ENCODE peak calls at places on chromosomes 6 and 20, in ten cellular contexts. M is WTC11, V is H9, K is Panc1, D is GM10248, P is brain microvascular endothelial cell, J is progenitor cell of endocrine pancreas, L is breast epithelium, A is fibroblast of lung, C is mesothelial cell of epicardium. N is an unnamed sample.

GRCh38 chr20:13142143-13142542 is 78.9 kb upstream of the ISM1 start:
- DNase-seq in M (no peak), V (no peak), K (no peak), D (no peak), P (no peak), J (no peak), L (no peak), A (no peak), C (no peak), N (no peak)

GRCh38 chr6:91653324-91653723 is 1066.5 kb upstream of the MAP3K7 start:
- DNase-seq in M (no peak), V (no peak), K (no peak), D (no peak), P (no peak), J (no peak), L (no peak), A (no peak), C (no peak), N (no peak)

GRCh38 chr20:62728028-62728780 is 19.6 kb downstream of the NTSR1 start:
- DNase-seq in M (no peak), V (no peak), K (no peak), D (no peak), P (no peak), J (no peak), L (no peak), A (no peak), C (no peak), N (no peak)

GRCh38 chr6:136014454-136015421 is 163.2 kb downstream of the PDE7B start:
- DNase-seq in M (no peak), V (no peak), K (no peak), D (no peak), P (peak; percentile 100), J (no peak), L (no peak), A (peak; percentile 100), C (no peak), N (no peak)

GRCh38 chr6:90008189-90008907 is 114.1 kb downstream of the GJA10 start:
- DNase-seq in M (no peak), V (no peak), K (no peak), D (no peak), P (no peak), J (no peak), L (no peak), A (no peak), C (no peak), N (no peak)

GRCh38 chr6:168274046-168274952 is 45.3 kb downstream of the DACT2 start:
- DNase-seq in M (no peak), V (peak; percentile 48), K (no peak), D (no peak), P (no peak), J (peak; percentile 55), L (no peak), A (no peak), C (no peak), N (no peak)

GRCh38 chr6:33211666-33212422 is 3.5 kb downstream of the RING1 start:
- DNase-seq in M (peak; percentile 69), V (peak; percentile 82), K (no peak), D (no peak), P (no peak), J (no peak), L (no peak), A (no peak), C (no peak), N (no peak)

GRCh38 chr6:85726206-85726605 is 83.5 kb upstream of the SYNCRIP start:
- DNase-seq in M (no peak), V (no peak), K (no peak), D (no peak), P (no peak), J (no peak), L (no peak), A (peak; percentile 7), C (no peak), N (no peak)

GRCh38 chr20:41058674-41059008 is 30.0 kb downstream of the TOP1 start:
- DNase-seq in M (no peak), V (no peak), K (no peak), D (no peak), P (no peak), J (no peak), L (no peak), A (no peak), C (no peak), N (no peak)

GRCh38 chr6:109081026-109081425 is 13.6 kb downstream of the SESN1 start:
- DNase-seq in M (no peak), V (no peak), K (no peak), D (no peak), P (no peak), J (no peak), L (no peak), A (no peak), C (no peak), N (no peak)

GRCh38 chr6:111462770-111463391 is 20.1 kb downstream of the REV3L start:
- DNase-seq in M (no peak), V (no peak), K (peak; percentile 66), D (no peak), P (no peak), J (no peak), L (no peak), A (peak; percentile 65), C (no peak), N (no peak)

GRCh38 chr6:34618430-34619182 is 62.5 kb upstream of the SPDEF start:
- DNase-seq in M (no peak), V (no peak), K (no peak), D (no peak), P (no peak), J (no peak), L (no peak), A (no peak), C (no peak), N (no peak)

GRCh38 chr6:28553986-28554881 is 28.6 kb downstream of the GPX5 start:
- DNase-seq in M (no peak), V (no peak), K (no peak), D (no peak), P (no peak), J (no peak), L (no peak), A (peak; percentile 3), C (no peak), N (no peak)

DNA sequence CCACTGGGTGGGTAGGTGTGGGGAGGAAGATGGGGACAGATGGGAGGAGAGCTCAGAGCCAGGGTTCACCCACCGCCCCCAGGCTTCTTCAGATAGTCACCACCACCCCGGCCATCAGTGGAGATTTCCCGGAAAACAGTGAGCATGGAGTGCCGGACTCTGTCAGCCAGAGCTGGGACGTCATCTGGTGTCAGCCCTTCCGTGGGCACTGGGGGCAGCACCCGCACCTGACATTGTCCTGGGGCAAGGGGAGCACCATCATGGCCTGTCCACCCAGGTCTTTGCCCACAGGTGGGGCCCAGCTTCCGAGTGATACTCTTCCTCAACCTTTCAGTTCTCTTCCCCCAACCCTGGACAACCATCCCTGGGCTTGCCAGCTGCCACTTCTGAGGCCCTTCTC is 4.8 kb downstream of the EGFL8 start:
- DNase-seq in M (no peak), V (no peak), K (no peak), D (no peak), P (no peak), J (no peak), L (no peak), A (no peak), C (no peak), N (no peak)
- TF ChIP-seq CTCF in M (no peak), V (peak; percentile 18), K (no peak), D (no peak), P (peak; percentile 4), J (peak; percentile 7), L (no peak), A (no peak), C (no peak), N (no peak)

DNA sequence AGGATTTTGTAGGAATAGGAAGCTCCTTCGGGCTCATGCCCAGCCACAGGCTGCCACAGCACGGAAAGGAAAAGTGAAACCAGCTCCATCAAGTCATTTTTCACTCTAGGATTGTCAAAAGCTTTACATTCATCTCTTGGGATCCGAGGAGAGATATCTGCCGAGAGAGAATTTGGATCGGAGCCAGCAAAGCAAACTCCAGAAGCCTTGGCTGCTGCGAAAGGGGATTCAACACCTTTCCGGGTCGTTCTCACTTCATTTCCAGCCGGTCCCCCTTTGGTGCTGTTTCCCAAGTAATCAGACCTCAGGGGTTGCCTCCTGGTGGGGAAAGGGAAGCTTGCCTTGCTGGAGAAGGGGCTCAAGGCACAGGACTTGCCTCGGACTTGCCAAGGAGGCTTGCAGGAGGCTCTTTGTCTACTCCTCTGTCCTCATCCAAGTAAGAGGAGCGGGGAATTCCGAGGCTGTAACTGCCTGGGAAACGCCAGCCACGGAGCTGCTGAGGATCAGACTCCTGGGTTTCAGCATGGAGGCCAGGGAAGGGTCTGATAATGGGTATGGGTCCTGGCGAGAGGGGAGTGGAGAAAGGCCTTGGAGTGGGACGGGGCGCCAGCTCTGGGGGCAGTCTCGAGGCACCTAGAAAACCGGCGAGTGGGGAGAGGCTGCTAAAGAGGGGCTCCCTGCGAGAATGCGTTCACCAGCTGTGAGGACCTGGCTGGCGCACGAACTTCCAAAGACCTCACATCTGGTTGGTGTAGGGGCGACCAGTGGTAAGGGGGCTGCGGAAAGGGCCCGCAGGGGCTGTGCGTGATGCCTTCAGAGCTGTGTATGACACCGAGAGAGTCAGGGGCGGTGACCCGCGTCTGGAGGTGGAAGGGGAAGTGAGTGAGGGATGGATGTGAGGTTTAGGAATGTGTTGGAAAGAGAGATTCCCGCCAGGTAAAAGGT is 702 bp downstream of the ETV7 start:
- DNase-seq in M (peak; percentile 43), V (peak; percentile 66), K (peak; percentile 7), D (peak; percentile 49), P (peak; percentile 56), J (no peak), L (peak; percentile 32), A (peak; percentile 57), C (peak; percentile 60), N (no peak)
- TF ChIP-seq CTCF in M (no peak), V (peak; percentile 23), K (no peak), D (no peak), P (peak; percentile 44), J (peak; percentile 10), L (no peak), A (peak; percentile 35), C (no peak), N (peak; percentile 38)

DNA sequence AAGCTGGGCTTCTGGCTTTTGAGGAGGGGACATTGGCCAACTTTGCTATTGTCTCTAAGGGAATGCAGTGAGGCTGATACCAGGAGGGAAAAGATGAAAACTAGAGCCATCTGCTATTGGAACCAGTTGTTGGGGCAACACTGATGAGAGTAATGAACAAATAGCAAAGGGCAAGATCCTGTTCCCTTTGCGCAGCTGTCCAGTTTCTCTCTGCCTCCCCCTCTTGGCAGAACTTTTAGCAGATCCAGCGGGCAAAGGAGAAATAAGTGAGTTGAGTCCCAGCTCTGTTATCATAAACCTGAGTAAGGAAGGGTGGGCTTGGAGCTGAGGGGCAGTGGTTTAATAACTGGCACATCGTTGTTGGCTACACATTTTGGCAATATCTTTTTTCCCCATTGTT is 126.8 kb downstream of the AKAP7 start:
- DNase-seq in M (no peak), V (no peak), K (no peak), D (no peak), P (no peak), J (no peak), L (no peak), A (no peak), C (no peak), N (no peak)
- TF ChIP-seq CTCF in M (no peak), V (no peak), K (peak; percentile 28), D (no peak), P (peak; percentile 34), J (no peak), L (no peak), A (no peak), C (no peak), N (no peak)

DNA sequence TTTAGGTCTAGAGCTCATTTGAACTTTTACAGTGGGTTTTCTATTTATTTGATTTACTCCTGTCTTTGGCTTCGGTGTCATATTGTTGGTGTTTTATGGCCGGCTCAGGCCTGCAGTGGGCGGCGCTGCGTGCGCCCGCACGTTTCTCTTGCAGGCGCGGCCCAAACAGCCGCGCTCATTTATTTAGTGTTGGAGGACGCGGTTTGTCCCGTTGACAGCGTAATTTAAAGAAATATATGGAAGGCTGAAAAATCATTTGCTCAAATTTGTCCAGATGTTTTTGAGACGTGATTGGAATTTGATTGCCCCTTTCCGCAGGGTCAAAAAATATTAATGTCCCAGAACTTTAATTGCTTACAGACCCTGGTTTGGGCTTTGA is 22.1 kb downstream of the TFAP2B start:
- DNase-seq in M (no peak), V (no peak), K (no peak), D (no peak), P (no peak), J (no peak), L (no peak), A (no peak), C (no peak), N (no peak)
- TF ChIP-seq CTCF in M (no peak), V (no peak), K (no peak), D (no peak), P (no peak), J (no peak), L (no peak), A (no peak), C (no peak), N (no peak)